ENCODE peak calls at places on chromosomes 7 and 10, in ten cellular contexts. One of them, this sample, is unnamed.

GRCh38 chr10:2012209-2012608 is 274.9 kb upstream of the ADARB2 start:
- DNase-seq in fibroblast of the aortic adventitia: no peak
- DNase-seq in NCI-H460: no peak
- DNase-seq in astrocyte of the cerebellum: no peak
- DNase-seq in stimulated activated CD4-positive, alpha-beta T cell treated with anti-CD3 and anti-CD28 coated beads, Interleukin-15, amount 100 ng/mL, for 48 hours: no peak
- DNase-seq in fibroblast of pulmonary artery: no peak
- DNase-seq in EL: no peak
- DNase-seq in GM12865: no peak
- DNase-seq in heart left ventricle: no peak
- DNase-seq in GDM1: no peak
- DNase-seq in this sample: no peak

GRCh38 chr10:97542169-97543024 is 30.2 kb upstream of the ANKRD2 start:
- DNase-seq in fibroblast of the aortic adventitia: peak
- DNase-seq in NCI-H460: peak
- DNase-seq in astrocyte of the cerebellum: peak
- DNase-seq in stimulated activated CD4-positive, alpha-beta T cell treated with anti-CD3 and anti-CD28 coated beads, Interleukin-15, amount 100 ng/mL, for 48 hours: peak
- DNase-seq in fibroblast of pulmonary artery: peak
- DNase-seq in EL: peak
- DNase-seq in GM12865: no peak
- DNase-seq in heart left ventricle: peak
- DNase-seq in GDM1: peak
- DNase-seq in this sample: peak

GRCh38 chr7:157612664-157613561 is 276.1 kb downstream of the DNAJB6 start:
- DNase-seq in fibroblast of the aortic adventitia: no peak
- DNase-seq in NCI-H460: no peak
- DNase-seq in astrocyte of the cerebellum: no peak
- DNase-seq in stimulated activated CD4-positive, alpha-beta T cell treated with anti-CD3 and anti-CD28 coated beads, Interleukin-15, amount 100 ng/mL, for 48 hours: peak
- DNase-seq in fibroblast of pulmonary artery: no peak
- DNase-seq in EL: no peak
- DNase-seq in GM12865: no peak
- DNase-seq in heart left ventricle: peak
- DNase-seq in GDM1: no peak
- DNase-seq in this sample: no peak

GRCh38 chr10:46545861-46546590 is 10.4 kb downstream of the GPRIN2 start:
- DNase-seq in fibroblast of the aortic adventitia: no peak
- DNase-seq in NCI-H460: no peak
- DNase-seq in astrocyte of the cerebellum: no peak
- DNase-seq in stimulated activated CD4-positive, alpha-beta T cell treated with anti-CD3 and anti-CD28 coated beads, Interleukin-15, amount 100 ng/mL, for 48 hours: no peak
- DNase-seq in fibroblast of pulmonary artery: no peak
- DNase-seq in EL: no peak
- DNase-seq in GM12865: no peak
- DNase-seq in heart left ventricle: peak
- DNase-seq in GDM1: no peak
- DNase-seq in this sample: no peak

GRCh38 chr7:39017369-39017768 is 39.7 kb downstream of the POU6F2 start:
- DNase-seq in fibroblast of the aortic adventitia: no peak
- DNase-seq in NCI-H460: no peak
- DNase-seq in astrocyte of the cerebellum: no peak
- DNase-seq in stimulated activated CD4-positive, alpha-beta T cell treated with anti-CD3 and anti-CD28 coated beads, Interleukin-15, amount 100 ng/mL, for 48 hours: no peak
- DNase-seq in fibroblast of pulmonary artery: no peak
- DNase-seq in EL: no peak
- DNase-seq in GM12865: no peak
- DNase-seq in heart left ventricle: no peak
- DNase-seq in GDM1: no peak
- DNase-seq in this sample: no peak

GRCh38 chr10:13707156-13707881 is 120.6 kb downstream of the PRPF18 start:
- DNase-seq in fibroblast of the aortic adventitia: peak
- DNase-seq in NCI-H460: peak
- DNase-seq in astrocyte of the cerebellum: peak
- DNase-seq in stimulated activated CD4-positive, alpha-beta T cell treated with anti-CD3 and anti-CD28 coated beads, Interleukin-15, amount 100 ng/mL, for 48 hours: no peak
- DNase-seq in fibroblast of pulmonary artery: peak
- DNase-seq in EL: peak
- DNase-seq in GM12865: peak
- DNase-seq in heart left ventricle: peak
- DNase-seq in GDM1: peak
- DNase-seq in this sample: peak

GRCh38 chr7:129468087-129468486 is 33.9 kb downstream of the STRIP2 start:
- DNase-seq in fibroblast of the aortic adventitia: peak
- DNase-seq in NCI-H460: no peak
- DNase-seq in astrocyte of the cerebellum: no peak
- DNase-seq in stimulated activated CD4-positive, alpha-beta T cell treated with anti-CD3 and anti-CD28 coated beads, Interleukin-15, amount 100 ng/mL, for 48 hours: no peak
- DNase-seq in fibroblast of pulmonary artery: peak
- DNase-seq in EL: peak
- DNase-seq in GM12865: no peak
- DNase-seq in heart left ventricle: no peak
- DNase-seq in GDM1: no peak
- DNase-seq in this sample: peak

GRCh38 chr10:37679465-37679864 is 177.9 kb downstream of the ZNF248 start:
- DNase-seq in fibroblast of the aortic adventitia: no peak
- DNase-seq in NCI-H460: no peak
- DNase-seq in astrocyte of the cerebellum: no peak
- DNase-seq in stimulated activated CD4-positive, alpha-beta T cell treated with anti-CD3 and anti-CD28 coated beads, Interleukin-15, amount 100 ng/mL, for 48 hours: no peak
- DNase-seq in fibroblast of pulmonary artery: no peak
- DNase-seq in EL: no peak
- DNase-seq in GM12865: no peak
- DNase-seq in heart left ventricle: no peak
- DNase-seq in GDM1: no peak
- DNase-seq in this sample: no peak

GRCh38 chr10:61761825-61762217 is 99.1 kb downstream of the CABCOCO1 start:
- DNase-seq in fibroblast of the aortic adventitia: no peak
- DNase-seq in NCI-H460: no peak
- DNase-seq in astrocyte of the cerebellum: no peak
- DNase-seq in stimulated activated CD4-positive, alpha-beta T cell treated with anti-CD3 and anti-CD28 coated beads, Interleukin-15, amount 100 ng/mL, for 48 hours: no peak
- DNase-seq in fibroblast of pulmonary artery: no peak
- DNase-seq in EL: no peak
- DNase-seq in GM12865: no peak
- DNase-seq in heart left ventricle: no peak
- DNase-seq in GDM1: no peak
- DNase-seq in this sample: no peak

GRCh38 chr10:29920408-29921070 is 138.8 kb downstream of the JCAD start:
- DNase-seq in fibroblast of the aortic adventitia: peak
- DNase-seq in NCI-H460: no peak
- DNase-seq in astrocyte of the cerebellum: no peak
- DNase-seq in stimulated activated CD4-positive, alpha-beta T cell treated with anti-CD3 and anti-CD28 coated beads, Interleukin-15, amount 100 ng/mL, for 48 hours: no peak
- DNase-seq in fibroblast of pulmonary artery: no peak
- DNase-seq in EL: no peak
- DNase-seq in GM12865: no peak
- DNase-seq in heart left ventricle: no peak
- DNase-seq in GDM1: no peak
- DNase-seq in this sample: no peak

GRCh38 chr10:46555713-46556514 is 544 bp downstream of the GPRIN2 start:
- DNase-seq in fibroblast of the aortic adventitia: no peak
- DNase-seq in NCI-H460: no peak
- DNase-seq in astrocyte of the cerebellum: no peak
- DNase-seq in stimulated activated CD4-positive, alpha-beta T cell treated with anti-CD3 and anti-CD28 coated beads, Interleukin-15, amount 100 ng/mL, for 48 hours: no peak
- DNase-seq in fibroblast of pulmonary artery: no peak
- DNase-seq in EL: no peak
- DNase-seq in GM12865: no peak
- DNase-seq in heart left ventricle: peak
- DNase-seq in GDM1: no peak
- DNase-seq in this sample: no peak

GRCh38 chr7:122618603-122619189 is 80.2 kb downstream of the RNF133 start:
- DNase-seq in fibroblast of the aortic adventitia: no peak
- DNase-seq in NCI-H460: no peak
- DNase-seq in astrocyte of the cerebellum: no peak
- DNase-seq in stimulated activated CD4-positive, alpha-beta T cell treated with anti-CD3 and anti-CD28 coated beads, Interleukin-15, amount 100 ng/mL, for 48 hours: no peak
- DNase-seq in fibroblast of pulmonary artery: no peak
- DNase-seq in EL: no peak
- DNase-seq in GM12865: no peak
- DNase-seq in heart left ventricle: no peak
- DNase-seq in GDM1: no peak
- DNase-seq in this sample: no peak

GRCh38 chr7:48742046-48742445 is 182.3 kb upstream of the CDC14C start:
- DNase-seq in fibroblast of the aortic adventitia: no peak
- DNase-seq in NCI-H460: no peak
- DNase-seq in astrocyte of the cerebellum: no peak
- DNase-seq in stimulated activated CD4-positive, alpha-beta T cell treated with anti-CD3 and anti-CD28 coated beads, Interleukin-15, amount 100 ng/mL, for 48 hours: no peak
- DNase-seq in fibroblast of pulmonary artery: no peak
- DNase-seq in EL: no peak
- DNase-seq in GM12865: no peak
- DNase-seq in heart left ventricle: no peak
- DNase-seq in GDM1: no peak
- DNase-seq in this sample: no peak

GRCh38 chr7:5420841-5421625 is 2.6 kb downstream of the TNRC18 start:
- DNase-seq in fibroblast of the aortic adventitia: no peak
- DNase-seq in NCI-H460: no peak
- DNase-seq in astrocyte of the cerebellum: no peak
- DNase-seq in stimulated activated CD4-positive, alpha-beta T cell treated with anti-CD3 and anti-CD28 coated beads, Interleukin-15, amount 100 ng/mL, for 48 hours: no peak
- DNase-seq in fibroblast of pulmonary artery: no peak
- DNase-seq in EL: no peak
- DNase-seq in GM12865: no peak
- DNase-seq in heart left ventricle: peak
- DNase-seq in GDM1: no peak
- DNase-seq in this sample: no peak

GRCh38 chr7:157485961-157486510 is 149.2 kb downstream of the DNAJB6 start:
- DNase-seq in fibroblast of the aortic adventitia: no peak
- DNase-seq in NCI-H460: no peak
- DNase-seq in astrocyte of the cerebellum: no peak
- DNase-seq in stimulated activated CD4-positive, alpha-beta T cell treated with anti-CD3 and anti-CD28 coated beads, Interleukin-15, amount 100 ng/mL, for 48 hours: no peak
- DNase-seq in fibroblast of pulmonary artery: no peak
- DNase-seq in EL: no peak
- DNase-seq in GM12865: no peak
- DNase-seq in heart left ventricle: no peak
- DNase-seq in GDM1: no peak
- DNase-seq in this sample: no peak

GRCh38 chr7:103343758-103344452 is 662 bp downstream of the DNAJC2 start:
- DNase-seq in fibroblast of the aortic adventitia: peak
- DNase-seq in NCI-H460: no peak
- DNase-seq in astrocyte of the cerebellum: no peak
- DNase-seq in stimulated activated CD4-positive, alpha-beta T cell treated with anti-CD3 and anti-CD28 coated beads, Interleukin-15, amount 100 ng/mL, for 48 hours: no peak
- DNase-seq in fibroblast of pulmonary artery: peak
- DNase-seq in EL: peak
- DNase-seq in GM12865: peak
- DNase-seq in heart left ventricle: no peak
- DNase-seq in GDM1: no peak
- DNase-seq in this sample: peak

GRCh38 chr7:157352506-157352905 is 15.7 kb downstream of the DNAJB6 start:
- DNase-seq in fibroblast of the aortic adventitia: no peak
- DNase-seq in NCI-H460: no peak
- DNase-seq in astrocyte of the cerebellum: no peak
- DNase-seq in stimulated activated CD4-positive, alpha-beta T cell treated with anti-CD3 and anti-CD28 coated beads, Interleukin-15, amount 100 ng/mL, for 48 hours: no peak
- DNase-seq in fibroblast of pulmonary artery: no peak
- DNase-seq in EL: no peak
- DNase-seq in GM12865: no peak
- DNase-seq in heart left ventricle: no peak
- DNase-seq in GDM1: no peak
- DNase-seq in this sample: no peak

GRCh38 chr7:41046221-41046761 is 656.6 kb downstream of the INHBA start:
- DNase-seq in fibroblast of the aortic adventitia: peak
- DNase-seq in NCI-H460: no peak
- DNase-seq in astrocyte of the cerebellum: peak
- DNase-seq in stimulated activated CD4-positive, alpha-beta T cell treated with anti-CD3 and anti-CD28 coated beads, Interleukin-15, amount 100 ng/mL, for 48 hours: no peak
- DNase-seq in fibroblast of pulmonary artery: peak
- DNase-seq in EL: peak
- DNase-seq in GM12865: no peak
- DNase-seq in heart left ventricle: peak
- DNase-seq in GDM1: no peak
- DNase-seq in this sample: no peak

GRCh38 chr7:84058311-84059076 is 136.1 kb downstream of the SEMA3A start:
- DNase-seq in fibroblast of the aortic adventitia: peak
- DNase-seq in NCI-H460: no peak
- DNase-seq in astrocyte of the cerebellum: peak
- DNase-seq in stimulated activated CD4-positive, alpha-beta T cell treated with anti-CD3 and anti-CD28 coated beads, Interleukin-15, amount 100 ng/mL, for 48 hours: no peak
- DNase-seq in fibroblast of pulmonary artery: peak
- DNase-seq in EL: peak
- DNase-seq in GM12865: peak
- DNase-seq in heart left ventricle: no peak
- DNase-seq in GDM1: no peak
- DNase-seq in this sample: peak

GRCh38 chr7:138468244-138469123 is 8.4 kb downstream of the TRIM24 start:
- DNase-seq in fibroblast of the aortic adventitia: peak
- DNase-seq in NCI-H460: no peak
- DNase-seq in astrocyte of the cerebellum: no peak
- DNase-seq in stimulated activated CD4-positive, alpha-beta T cell treated with anti-CD3 and anti-CD28 coated beads, Interleukin-15, amount 100 ng/mL, for 48 hours: no peak
- DNase-seq in fibroblast of pulmonary artery: peak
- DNase-seq in EL: no peak
- DNase-seq in GM12865: no peak
- DNase-seq in heart left ventricle: peak
- DNase-seq in GDM1: no peak
- DNase-seq in this sample: no peak

GRCh38 chr7:1268866-1269265 is 36.2 kb downstream of the UNCX start:
- DNase-seq in fibroblast of the aortic adventitia: no peak
- DNase-seq in NCI-H460: no peak
- DNase-seq in astrocyte of the cerebellum: no peak
- DNase-seq in stimulated activated CD4-positive, alpha-beta T cell treated with anti-CD3 and anti-CD28 coated beads, Interleukin-15, amount 100 ng/mL, for 48 hours: no peak
- DNase-seq in fibroblast of pulmonary artery: no peak
- DNase-seq in EL: no peak
- DNase-seq in GM12865: no peak
- DNase-seq in heart left ventricle: no peak
- DNase-seq in GDM1: no peak
- DNase-seq in this sample: no peak

GRCh38 chr7:120857558-120858298 is at the start of gene TSPAN12:
- DNase-seq in fibroblast of the aortic adventitia: peak
- DNase-seq in NCI-H460: peak
- DNase-seq in astrocyte of the cerebellum: peak
- DNase-seq in stimulated activated CD4-positive, alpha-beta T cell treated with anti-CD3 and anti-CD28 coated beads, Interleukin-15, amount 100 ng/mL, for 48 hours: peak
- DNase-seq in fibroblast of pulmonary artery: peak
- DNase-seq in EL: peak
- DNase-seq in GM12865: peak
- DNase-seq in heart left ventricle: peak
- DNase-seq in GDM1: peak
- DNase-seq in this sample: peak

GRCh38 chr7:81791578-81792524 is 22.0 kb upstream of the HGF start:
- DNase-seq in fibroblast of the aortic adventitia: no peak
- DNase-seq in NCI-H460: no peak
- DNase-seq in astrocyte of the cerebellum: no peak
- DNase-seq in stimulated activated CD4-positive, alpha-beta T cell treated with anti-CD3 and anti-CD28 coated beads, Interleukin-15, amount 100 ng/mL, for 48 hours: no peak
- DNase-seq in fibroblast of pulmonary artery: no peak
- DNase-seq in EL: no peak
- DNase-seq in GM12865: peak
- DNase-seq in heart left ventricle: no peak
- DNase-seq in GDM1: no peak
- DNase-seq in this sample: no peak

GRCh38 chr10:16967000-16967865 is 150.0 kb upstream of the RSU1 start:
- DNase-seq in fibroblast of the aortic adventitia: peak
- DNase-seq in NCI-H460: peak
- DNase-seq in astrocyte of the cerebellum: peak
- DNase-seq in stimulated activated CD4-positive, alpha-beta T cell treated with anti-CD3 and anti-CD28 coated beads, Interleukin-15, amount 100 ng/mL, for 48 hours: no peak
- DNase-seq in fibroblast of pulmonary artery: peak
- DNase-seq in EL: peak
- DNase-seq in GM12865: no peak
- DNase-seq in heart left ventricle: no peak
- DNase-seq in GDM1: no peak
- DNase-seq in this sample: peak

GRCh38 chr7:44292418-44292817 is 33.0 kb downstream of the CAMK2B start:
- DNase-seq in fibroblast of the aortic adventitia: no peak
- DNase-seq in NCI-H460: no peak
- DNase-seq in astrocyte of the cerebellum: no peak
- DNase-seq in stimulated activated CD4-positive, alpha-beta T cell treated with anti-CD3 and anti-CD28 coated beads, Interleukin-15, amount 100 ng/mL, for 48 hours: no peak
- DNase-seq in fibroblast of pulmonary artery: no peak
- DNase-seq in EL: no peak
- DNase-seq in GM12865: no peak
- DNase-seq in heart left ventricle: no peak
- DNase-seq in GDM1: no peak
- DNase-seq in this sample: no peak

GRCh38 chr10:60863796-60864195 is 80.2 kb downstream of the RHOBTB1 start:
- DNase-seq in fibroblast of the aortic adventitia: no peak
- DNase-seq in NCI-H460: no peak
- DNase-seq in astrocyte of the cerebellum: no peak
- DNase-seq in stimulated activated CD4-positive, alpha-beta T cell treated with anti-CD3 and anti-CD28 coated beads, Interleukin-15, amount 100 ng/mL, for 48 hours: no peak
- DNase-seq in fibroblast of pulmonary artery: no peak
- DNase-seq in EL: no peak
- DNase-seq in GM12865: no peak
- DNase-seq in heart left ventricle: no peak
- DNase-seq in GDM1: no peak
- DNase-seq in this sample: no peak

GRCh38 chr10:119826777-119827176 is 45.9 kb downstream of the MCMBP start:
- DNase-seq in fibroblast of the aortic adventitia: no peak
- DNase-seq in NCI-H460: no peak
- DNase-seq in astrocyte of the cerebellum: no peak
- DNase-seq in stimulated activated CD4-positive, alpha-beta T cell treated with anti-CD3 and anti-CD28 coated beads, Interleukin-15, amount 100 ng/mL, for 48 hours: no peak
- DNase-seq in fibroblast of pulmonary artery: no peak
- DNase-seq in EL: peak
- DNase-seq in GM12865: no peak
- DNase-seq in heart left ventricle: no peak
- DNase-seq in GDM1: no peak
- DNase-seq in this sample: no peak

GRCh38 chr7:441713-442421 is 77.8 kb downstream of the PDGFA start:
- DNase-seq in fibroblast of the aortic adventitia: no peak
- DNase-seq in NCI-H460: no peak
- DNase-seq in astrocyte of the cerebellum: no peak
- DNase-seq in stimulated activated CD4-positive, alpha-beta T cell treated with anti-CD3 and anti-CD28 coated beads, Interleukin-15, amount 100 ng/mL, for 48 hours: no peak
- DNase-seq in fibroblast of pulmonary artery: no peak
- DNase-seq in EL: no peak
- DNase-seq in GM12865: no peak
- DNase-seq in heart left ventricle: no peak
- DNase-seq in GDM1: no peak
- DNase-seq in this sample: no peak

This sample was measured in HFFc6.